ENCODE peak calls at places on chromosomes 7 and 10, in four cellular contexts. R, F, S and X are unnamed samples.
A peak's percentile ranks its signal among the peaks of the same experiment; 100 is the strongest.

GRCh38 chr7:141027043-141027442 is 12.3 kb upstream of the MRPS33 start:
- DNase-seq in R (no peak), F (no peak), S (no peak), X (no peak)

GRCh38 chr7:103048833-103049232 is 25.8 kb downstream of the FBXL13 start:
- DNase-seq in S (no peak), F (no peak), R (no peak), X (no peak)

GRCh38 chr7:81846398-81846797 is 76.6 kb upstream of the HGF start:
- DNase-seq in R (no peak), F (no peak), S (no peak), X (no peak)

GRCh38 chr7:20299647-20300312 is 30.9 kb upstream of the ITGB8 start:
- DNase-seq in S (no peak), F (no peak), R (no peak), X (no peak)

GRCh38 chr10:117175901-117176534 is 21.3 kb upstream of the KCNK18 start:
- DNase-seq in R (peak; percentile 85), F (peak; percentile 86), S (peak; percentile 80), X (peak; percentile 90)

GRCh38 chr7:146791344-146792300 is 675.0 kb downstream of the CNTNAP2 start:
- DNase-seq in R (no peak), S (no peak), F (no peak), X (no peak)

GRCh38 chr7:149147072-149147729 is at the start of gene ZNF398:
- DNase-seq in S (peak; percentile 91), R (peak; percentile 96), F (peak; percentile 74), X (peak; percentile 74)

GRCh38 chr7:120742370-120742769 is 115.6 kb downstream of the TSPAN12 start:
- DNase-seq in S (no peak), R (no peak), F (no peak), X (no peak)

GRCh38 chr10:34644245-34644644 is 170.9 kb downstream of the PARD3 start:
- DNase-seq in F (no peak), R (no peak), S (no peak), X (no peak)

GRCh38 chr10:3782456-3783312 is 2.3 kb downstream of the KLF6 start:
- DNase-seq in F (peak; percentile 74), S (no peak), R (peak; percentile 89), X (peak; percentile 75)

GRCh38 chr10:71294091-71294561 is 24.9 kb upstream of the SLC29A3 start:
- DNase-seq in F (no peak), S (no peak), R (no peak), X (no peak)

GRCh38 chr7:132030161-132030568 is 473.7 kb upstream of the PODXL start:
- DNase-seq in S (peak; percentile 63), R (no peak), F (peak; percentile 75), X (peak; percentile 79)

GRCh38 chr7:36204044-36204663 is 51.1 kb downstream of the EEPD1 start:
- DNase-seq in R (no peak), S (no peak), F (no peak), X (no peak)

GRCh38 chr10:114714281-114714741 is 56.2 kb upstream of the ABLIM1 start:
- DNase-seq in R (no peak), F (no peak), S (no peak), X (no peak)

GRCh38 chr10:122181055-122181732 is 89.9 kb upstream of the BTBD16 start:
- DNase-seq in S (no peak), F (no peak), R (no peak), X (no peak)

GRCh38 chr7:78134256-78134655 is 335.7 kb downstream of the PHTF2 start:
- DNase-seq in S (no peak), F (no peak), R (no peak), X (no peak)

GRCh38 chr10:132572545-132572937 is 35.0 kb downstream of the INPP5A start:
- DNase-seq in R (no peak), F (peak; percentile 29), S (no peak), X (peak; percentile 47)

GRCh38 chr7:99001482-99002145 is 123.3 kb downstream of the TRRAP start:
- DNase-seq in S (no peak), F (no peak), R (no peak), X (peak; percentile 7)

GRCh38 chr7:22356010-22356854 is 722 bp downstream of the RAPGEF5 start:
- DNase-seq in F (peak; percentile 27), R (peak; percentile 78), S (peak; percentile 71), X (peak; percentile 28)

GRCh38 chr10:52314822-52315552 is 906 bp downstream of the DKK1 start:
- DNase-seq in R (peak; percentile 81), F (no peak), S (peak; percentile 63), X (no peak)

GRCh38 chr10:97771913-97772823 is at the start of gene SFRP5:
- DNase-seq in R (no peak), F (peak; percentile 75), S (no peak), X (no peak)

GRCh38 chr10:22183771-22184466 is 33.9 kb downstream of the EBLN1 start:
- DNase-seq in R (no peak), S (no peak), F (no peak), X (no peak)

GRCh38 chr10:27744478-27745379 is 890 bp downstream of the MKX start:
- DNase-seq in F (peak; percentile 21), S (peak; percentile 67), R (peak; percentile 76), X (peak; percentile 18)

GRCh38 chr10:122143238-122143841 is 127.8 kb upstream of the BTBD16 start:
- DNase-seq in S (no peak), R (no peak), F (peak; percentile 41), X (no peak)

GRCh38 chr10:17453377-17454091 is 861 bp downstream of the ST8SIA6 start:
- DNase-seq in R (peak; percentile 82), F (peak; percentile 37), S (peak; percentile 76), X (peak; percentile 54)

GRCh38 chr10:17066000-17066399 is 63.6 kb downstream of the CUBN start:
- DNase-seq in R (no peak), S (no peak), F (no peak), X (no peak)

GRCh38 chr10:97543025-97543546 is 29.5 kb upstream of the ANKRD2 start:
- DNase-seq in F (peak; percentile 59), R (peak; percentile 86), S (peak; percentile 76), X (peak; percentile 66)

GRCh38 chr10:85446852-85447251 is 919.7 kb downstream of the GRID1 start:
- DNase-seq in F (no peak), R (no peak), S (no peak), X (no peak)

GRCh38 chr7:101146-101545 is 91.2 kb upstream of the FAM20C start:
- DNase-seq in F (no peak), S (no peak), R (no peak), X (no peak)

GRCh38 chr7:18541189-18541870 is 45.8 kb downstream of the HDAC9 start:
- DNase-seq in R (no peak), S (no peak), F (peak; percentile 91), X (peak; percentile 86)

GRCh38 chr10:30063098-30063497 is 3.7 kb upstream of the JCAD start:
- DNase-seq in F (no peak), R (no peak), S (no peak), X (no peak)

GRCh38 chr7:114310344-114311118 is 104.1 kb upstream of the FOXP2 start:
- DNase-seq in F (no peak), S (no peak), R (no peak), X (no peak)

GRCh38 chr10:123913688-123914268 is 22.2 kb upstream of the CPXM2 start:
- DNase-seq in R (no peak), F (peak; percentile 30), S (no peak), X (no peak)
- H3K27me3 ChIP-seq in R (no peaks in the 10 kb centered on the region), F (peaks cover 6% of the 10 kb centered on the region), S (peaks cover 19% of the 10 kb centered on the region), X (no peaks in the 10 kb centered on the region)

GRCh38 chr7:93569189-93569588 is 5.3 kb downstream of the CALCR start:
- DNase-seq in R (no peak), F (no peak), S (no peak), X (no peak)

GRCh38 chr7:93575555-93576397 is 1.3 kb upstream of the CALCR start:
- DNase-seq in S (peak; percentile 51), R (no peak), F (no peak), X (no peak)

GRCh38 chr7:93578762-93579161 is 4.2 kb upstream of the CALCR start:
- DNase-seq in F (no peak), R (no peak), S (no peak), X (no peak)

GRCh38 chr7:93574269-93574645 is 267 bp downstream of the CALCR start:
- DNase-seq in F (no peak), S (no peak), R (no peak), X (no peak)

DNA sequence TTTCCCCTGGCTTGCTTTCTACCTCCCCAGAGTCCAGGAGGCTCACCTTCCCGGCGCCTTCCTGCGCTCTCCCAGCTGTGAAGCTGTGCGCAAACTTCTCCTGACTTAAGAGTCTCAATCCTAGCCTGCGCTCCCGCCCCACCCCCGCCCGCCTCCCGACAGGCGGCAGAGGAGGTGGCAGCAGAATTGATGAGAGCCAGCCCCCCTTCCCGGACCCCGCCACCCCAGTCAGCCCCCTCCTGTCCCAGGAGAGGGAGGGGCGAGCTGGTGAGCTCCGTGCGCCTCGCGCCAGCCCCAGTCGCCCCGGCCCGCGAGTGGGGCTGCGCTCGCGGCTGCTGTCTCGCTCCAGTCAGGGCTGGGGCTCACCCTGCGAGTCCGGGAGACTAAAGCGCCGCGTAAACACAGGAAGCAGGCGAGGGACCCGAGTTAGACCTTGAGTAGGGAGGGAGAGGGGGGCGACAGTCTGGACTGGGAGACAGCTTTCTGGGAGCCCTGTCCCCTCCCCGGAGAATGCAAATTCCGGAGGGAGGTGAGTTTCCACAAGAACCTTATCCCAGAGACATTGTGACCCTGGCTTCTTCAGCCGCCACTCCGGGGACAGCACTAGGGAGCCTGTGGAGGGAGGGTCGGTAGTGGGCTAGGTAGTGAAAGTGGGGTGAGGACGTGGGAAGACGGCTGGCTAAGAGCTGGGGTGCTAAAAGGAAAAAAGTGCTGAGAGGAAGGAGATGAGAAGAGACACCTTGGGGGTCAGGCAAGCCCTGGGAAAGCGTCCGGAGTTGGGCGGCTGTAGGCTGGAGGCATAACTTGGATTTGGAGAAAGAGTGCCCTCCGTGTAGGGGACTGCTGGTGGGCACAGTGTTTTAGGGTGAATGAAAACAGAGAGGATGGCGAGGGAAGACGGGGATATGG is at the start of gene CALCR:
- DNase-seq in S (peak; percentile 66), R (no peak), F (no peak), X (no peak)
- H3K27me3 ChIP-seq in S (peaks cover 36% of the 10 kb centered on the region), R (peaks cover 25% of the 10 kb centered on the region), F (peaks cover 6% of the 10 kb centered on the region), X (no peaks in the 10 kb centered on the region)

GRCh38 chr10:23192741-23193434 is 776 bp downstream of the PTF1A start:
- DNase-seq in F (peak; percentile 52), R (no peak), S (no peak), X (no peak)

GRCh38 chr10:23195846-23196200 is 3.7 kb downstream of the PTF1A start:
- DNase-seq in R (no peak), F (no peak), S (no peak), X (no peak)

GRCh38 chr10:23194966-23195845 is 3.1 kb downstream of the PTF1A start:
- DNase-seq in R (no peak), F (peak; percentile 67), S (no peak), X (peak; percentile 26)

GRCh38 chr10:23193435-23194074 is 1.4 kb downstream of the PTF1A start:
- DNase-seq in F (no peak), S (no peak), R (no peak), X (no peak)

DNA sequence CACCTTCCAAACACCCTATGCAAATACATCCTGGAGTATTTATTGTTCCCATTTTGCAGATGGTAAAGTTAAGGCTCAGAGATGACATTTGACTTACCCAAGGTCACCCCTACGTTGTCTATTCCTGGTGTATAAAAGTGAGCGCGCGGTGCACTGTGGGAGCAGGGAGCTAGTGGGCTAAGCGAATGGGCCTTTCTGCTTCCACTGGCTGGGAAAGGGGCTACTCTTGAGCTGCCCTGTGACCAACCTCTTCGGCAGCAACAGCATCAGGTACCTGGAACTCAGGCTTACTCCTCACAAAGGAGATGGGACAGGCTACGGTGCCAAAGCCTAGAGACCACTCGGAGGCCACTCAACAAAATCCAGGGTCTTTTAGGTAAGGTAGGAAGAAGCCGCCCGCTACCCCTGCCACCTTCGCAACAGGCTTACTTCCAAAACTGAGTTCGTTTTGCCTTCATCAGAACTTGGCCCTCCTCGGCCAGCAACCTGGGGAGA is 2.4 kb downstream of the PTF1A start:
- DNase-seq in R (no peak), S (no peak), F (no peak), X (peak; percentile 32)
- H3K27me3 ChIP-seq in R (peaks cover 84% of the 10 kb centered on the region), S (peaks cover 76% of the 10 kb centered on the region), F (no peaks in the 10 kb centered on the region), X (no peaks in the 10 kb centered on the region)

GRCh38 chr7:158255558-158255957 is 332.1 kb downstream of the PTPRN2 start:
- DNase-seq in F (no peak), S (no peak), R (peak; percentile 43), X (no peak)
- H3K27me3 ChIP-seq in F (no peaks in the 10 kb centered on the region), S (no peaks in the 10 kb centered on the region), R (no peaks in the 10 kb centered on the region), X (no peaks in the 10 kb centered on the region)